ENCODE peak calls at places on chromosomes 16 and 17, in eight cellular contexts. I, Y, D, W, B, M, S and Q are unnamed samples.

GRCh38 chr16:17416461-17417221 is 54.1 kb downstream of the XYLT1 start:
- DNase-seq in I (no peak), S (peak), W (peak), Y (peak), D (peak), B (no peak), M (no peak), Q (peak)

GRCh38 chr17:16938031-16938430 is 33.9 kb downstream of the TNFRSF13B start:
- DNase-seq in M (peak), B (no peak), Y (no peak), D (no peak), I (no peak), S (no peak), W (no peak), Q (no peak)

GRCh38 chr17:57755479-57756070 is 10.5 kb upstream of the CCDC182 start:
- DNase-seq in D (no peak), M (no peak), W (no peak), S (no peak), I (no peak), Y (no peak), B (no peak), Q (no peak)

GRCh38 chr17:27466748-27467375 is 10.6 kb downstream of the KSR1 start:
- DNase-seq in S (no peak), D (no peak), B (no peak), M (no peak), Y (peak), I (no peak), W (no peak), Q (peak)

GRCh38 chr16:2091722-2092620 is 43.7 kb downstream of the PKD1 start:
- DNase-seq in S (no peak), Y (no peak), I (no peak), D (no peak), B (no peak), W (no peak), M (no peak), Q (no peak)

GRCh38 chr16:66490774-66491715 is 58.9 kb downstream of the TK2 start:
- DNase-seq in Y (no peak), W (no peak), I (no peak), M (no peak), S (no peak), B (no peak), D (no peak), Q (no peak)

GRCh38 chr16:57667526-57668258 is 414 bp upstream of the ADGRG3 start:
- DNase-seq in Y (no peak), M (no peak), S (no peak), B (no peak), W (no peak), I (peak), D (no peak), Q (no peak)

GRCh38 chr16:69064789-69065313 is 40.6 kb upstream of the HAS3 start:
- DNase-seq in W (no peak), B (no peak), M (no peak), Y (no peak), D (no peak), I (peak), S (no peak), Q (no peak)

GRCh38 chr16:6929868-6930267 is 402.8 kb upstream of the RBFOX1 start:
- DNase-seq in I (no peak), W (no peak), M (no peak), Y (no peak), D (no peak), S (no peak), B (no peak), Q (no peak)

GRCh38 chr16:23594186-23594585 is 1.9 kb downstream of the NDUFAB1 start:
- DNase-seq in W (no peak), M (no peak), Y (no peak), B (no peak), D (no peak), I (no peak), S (no peak), Q (no peak)

GRCh38 chr17:29073045-29073444 is 30.1 kb downstream of the PIPOX start:
- DNase-seq in S (no peak), D (no peak), M (no peak), Y (no peak), W (no peak), B (no peak), I (no peak), Q (no peak)

GRCh38 chr17:31581491-31581890 is 190.0 kb downstream of the RAB11FIP4 start:
- DNase-seq in M (no peak), B (peak), D (no peak), S (peak), I (no peak), W (no peak), Y (no peak), Q (no peak)

GRCh38 chr17:80826955-80827645 is 164.5 kb upstream of the CHMP6 start:
- DNase-seq in S (peak), M (no peak), D (no peak), Y (no peak), I (peak), W (no peak), B (peak), Q (no peak)

GRCh38 chr16:68732068-68732680 is 4.9 kb upstream of the CDH1 start:
- DNase-seq in Y (no peak), W (no peak), B (no peak), D (no peak), M (peak), S (no peak), I (no peak), Q (no peak)

GRCh38 chr16:67562918-67563707 is 787 bp downstream of the CTCF start:
- DNase-seq in I (peak), S (peak), D (peak), M (peak), W (peak), Y (peak), B (peak), Q (peak)

GRCh38 chr17:79800325-79801155 is 3.7 kb upstream of the CBX8 start:
- DNase-seq in I (peak), M (peak), W (no peak), Y (no peak), B (no peak), D (no peak), S (peak), Q (peak)

GRCh38 chr17:77999413-78000173 is 41.1 kb downstream of the TNRC6C start:
- DNase-seq in S (peak), D (no peak), Y (no peak), W (no peak), B (no peak), M (no peak), I (peak), Q (no peak)

GRCh38 chr17:37476431-37477130 is 13.1 kb upstream of the DUSP14 start:
- DNase-seq in W (no peak), Y (no peak), S (peak), D (no peak), I (peak), B (no peak), M (no peak), Q (no peak)

GRCh38 chr16:1944612-1945199 is 1.7 kb upstream of the MSRB1 start:
- DNase-seq in D (no peak), W (no peak), B (no peak), M (no peak), I (no peak), S (no peak), Y (no peak), Q (no peak)

GRCh38 chr17:2688351-2689342 is 22.9 kb downstream of the CLUH start:
- DNase-seq in M (no peak), B (no peak), D (no peak), Y (no peak), S (no peak), I (no peak), W (no peak), Q (no peak)

GRCh38 chr16:58196898-58197313 is 1.0 kb downstream of the CSNK2A2 start:
- DNase-seq in Y (no peak), D (no peak), S (peak), B (no peak), W (peak), I (peak), M (no peak), Q (no peak)

GRCh38 chr16:64910351-64910750 is 211.5 kb downstream of the CDH11 start:
- DNase-seq in Y (no peak), W (no peak), S (peak), B (no peak), D (no peak), M (peak), I (peak), Q (no peak)

GRCh38 chr16:11843206-11843605 is 8.1 kb downstream of the RSL1D1 start:
- DNase-seq in I (no peak), M (no peak), D (no peak), B (no peak), W (no peak), Y (no peak), S (no peak), Q (no peak)

GRCh38 chr17:29746669-29747068 is 124.0 kb upstream of the CORO6 start:
- DNase-seq in M (no peak), D (no peak), S (no peak), Y (no peak), B (no peak), I (no peak), W (no peak), Q (no peak)

GRCh38 chr17:35265071-35265470 is 22.2 kb downstream of the SLFN5 start:
- DNase-seq in D (no peak), W (no peak), B (no peak), I (no peak), S (no peak), M (no peak), Y (no peak), Q (no peak)

GRCh38 chr17:2421315-2422147 is 20.7 kb upstream of the MNT start:
- DNase-seq in I (no peak), B (no peak), W (no peak), Y (no peak), D (no peak), S (no peak), M (no peak), Q (no peak)

GRCh38 chr17:55273579-55274370 is 9.0 kb downstream of the HLF start:
- DNase-seq in B (no peak), S (peak), D (no peak), M (no peak), W (no peak), Y (no peak), I (no peak), Q (no peak)

GRCh38 chr17:7043544-7044268 is at the start of gene SLC16A11:
- DNase-seq in D (no peak), Y (no peak), W (peak), M (peak), I (no peak), S (peak), B (no peak), Q (no peak)

GRCh38 chr16:10039220-10040096 is 142.8 kb downstream of the GRIN2A start:
- DNase-seq in Y (no peak), M (peak), D (no peak), W (peak), S (peak), B (no peak), I (no peak), Q (no peak)

GRCh38 chr17:69173118-69173517 is 31.4 kb upstream of the ABCA6 start:
- DNase-seq in M (no peak), Y (no peak), I (no peak), W (no peak), D (no peak), B (no peak), S (no peak), Q (no peak)

GRCh38 chr17:19876524-19877161 is 8.9 kb upstream of the ULK2 start:
- DNase-seq in S (no peak), D (peak), I (no peak), W (peak), Y (peak), B (no peak), M (no peak), Q (peak)